ENCODE peak calls at places on chromosomes 11 and 22, in four cellular contexts. One of them, this sample, is unnamed.

GRCh38 chr11:33471541-33471940 is 214.4 kb downstream of the HIPK3 start:
- DNase-seq in ovary: no peak
- DNase-seq in CD8-positive, alpha-beta T cell: no peak
- DNase-seq in tibial nerve: no peak
- DNase-seq in this sample: no peak

GRCh38 chr11:115324569-115325432 is 179.4 kb downstream of the CADM1 start:
- DNase-seq in ovary: peak; percentile 7
- DNase-seq in CD8-positive, alpha-beta T cell: peak; percentile 1
- DNase-seq in tibial nerve: no peak
- DNase-seq in this sample: peak; percentile 40

GRCh38 chr11:125147280-125147679 is 17.3 kb upstream of the PKNOX2 start:
- DNase-seq in ovary: no peak
- DNase-seq in CD8-positive, alpha-beta T cell: no peak
- DNase-seq in tibial nerve: no peak
- DNase-seq in this sample: no peak

GRCh38 chr22:29971607-29972006 is 88.6 kb downstream of the MTMR3 start:
- DNase-seq in ovary: no peak
- DNase-seq in CD8-positive, alpha-beta T cell: no peak
- DNase-seq in tibial nerve: no peak
- DNase-seq in this sample: no peak

GRCh38 chr22:30472994-30473720 is 1.3 kb upstream of the SEC14L3 start:
- DNase-seq in ovary: no peak
- DNase-seq in CD8-positive, alpha-beta T cell: no peak
- DNase-seq in tibial nerve: no peak
- DNase-seq in this sample: no peak

GRCh38 chr22:49049691-49050090 is 778.0 kb downstream of the BRD1 start:
- DNase-seq in ovary: no peak
- DNase-seq in CD8-positive, alpha-beta T cell: no peak
- DNase-seq in tibial nerve: no peak
- DNase-seq in this sample: no peak

GRCh38 chr11:73223998-73224730 is 6.1 kb downstream of the P2RY2 start:
- DNase-seq in ovary: no peak
- DNase-seq in CD8-positive, alpha-beta T cell: no peak
- DNase-seq in tibial nerve: no peak
- DNase-seq in this sample: no peak

GRCh38 chr11:13446444-13446843 is 16.6 kb downstream of the BTBD10 start:
- DNase-seq in ovary: no peak
- DNase-seq in CD8-positive, alpha-beta T cell: no peak
- DNase-seq in tibial nerve: no peak
- DNase-seq in this sample: no peak

GRCh38 chr22:21698430-21699329 is 32.9 kb downstream of the PPIL2 start:
- DNase-seq in ovary: no peak
- DNase-seq in CD8-positive, alpha-beta T cell: no peak
- DNase-seq in tibial nerve: peak; percentile 63
- DNase-seq in this sample: peak; percentile 96

GRCh38 chr22:31344369-31345330 is 1.5 kb downstream of the PATZ1 start:
- DNase-seq in ovary: peak; percentile 47
- DNase-seq in CD8-positive, alpha-beta T cell: no peak
- DNase-seq in tibial nerve: peak; percentile 49
- DNase-seq in this sample: peak; percentile 50

GRCh38 chr22:20421507-20421874 is 16.1 kb downstream of the SCARF2 start:
- DNase-seq in ovary: no peak
- DNase-seq in CD8-positive, alpha-beta T cell: no peak
- DNase-seq in tibial nerve: no peak
- DNase-seq in this sample: no peak

GRCh38 chr11:82521427-82521826 is 212.2 kb downstream of the FAM181B start:
- DNase-seq in ovary: no peak
- DNase-seq in CD8-positive, alpha-beta T cell: no peak
- DNase-seq in tibial nerve: no peak
- DNase-seq in this sample: no peak

GRCh38 chr22:50014053-50014501 is 1.5 kb upstream of the IL17REL start:
- DNase-seq in ovary: no peak
- DNase-seq in CD8-positive, alpha-beta T cell: no peak
- DNase-seq in tibial nerve: no peak
- DNase-seq in this sample: no peak

GRCh38 chr22:44360686-44361381 is 48.1 kb upstream of the SHISAL1 start:
- DNase-seq in ovary: peak; percentile 57
- DNase-seq in CD8-positive, alpha-beta T cell: no peak
- DNase-seq in tibial nerve: no peak
- DNase-seq in this sample: no peak

GRCh38 chr11:27431808-27432207 is 40.8 kb downstream of the LGR4 start:
- DNase-seq in ovary: no peak
- DNase-seq in CD8-positive, alpha-beta T cell: no peak
- DNase-seq in tibial nerve: no peak
- DNase-seq in this sample: no peak

GRCh38 chr22:38246046-38246658 is 26.7 kb downstream of the TMEM184B start:
- DNase-seq in ovary: no peak
- DNase-seq in CD8-positive, alpha-beta T cell: no peak
- DNase-seq in tibial nerve: no peak
- DNase-seq in this sample: no peak

GRCh38 chr11:73344191-73344607 is 32.0 kb upstream of the RELT start:
- DNase-seq in ovary: no peak
- DNase-seq in CD8-positive, alpha-beta T cell: no peak
- DNase-seq in tibial nerve: no peak
- DNase-seq in this sample: peak; percentile 55

GRCh38 chr11:130318031-130318673 is 3.4 kb upstream of the ZBTB44 start:
- DNase-seq in ovary: no peak
- DNase-seq in CD8-positive, alpha-beta T cell: no peak
- DNase-seq in tibial nerve: no peak
- DNase-seq in this sample: no peak

GRCh38 chr11:77753230-77753629 is 67.3 kb downstream of the RSF1 start:
- DNase-seq in ovary: no peak
- DNase-seq in CD8-positive, alpha-beta T cell: no peak
- DNase-seq in tibial nerve: no peak
- DNase-seq in this sample: no peak

GRCh38 chr11:73384871-73385692 is 8.9 kb downstream of the RELT start:
- DNase-seq in ovary: no peak
- DNase-seq in CD8-positive, alpha-beta T cell: no peak
- DNase-seq in tibial nerve: no peak
- DNase-seq in this sample: no peak

GRCh38 chr11:106413222-106413621 is 335.8 kb downstream of the AASDHPPT start:
- DNase-seq in ovary: no peak
- DNase-seq in CD8-positive, alpha-beta T cell: no peak
- DNase-seq in tibial nerve: no peak
- DNase-seq in this sample: no peak

GRCh38 chr22:41847300-41847699 is 14.4 kb downstream of the SREBF2 start:
- DNase-seq in ovary: no peak
- DNase-seq in CD8-positive, alpha-beta T cell: no peak
- DNase-seq in tibial nerve: no peak
- DNase-seq in this sample: no peak

GRCh38 chr11:83948205-83948604 is 662.0 kb upstream of the CCDC90B start:
- DNase-seq in ovary: no peak
- DNase-seq in CD8-positive, alpha-beta T cell: no peak
- DNase-seq in tibial nerve: no peak
- DNase-seq in this sample: no peak

GRCh38 chr11:134145715-134146114 is 76.8 kb downstream of the JAM3 start:
- DNase-seq in ovary: no peak
- DNase-seq in CD8-positive, alpha-beta T cell: no peak
- DNase-seq in tibial nerve: no peak
- DNase-seq in this sample: no peak

GRCh38 chr22:48488149-48488551 is 1339.5 kb downstream of the BRD1 start:
- DNase-seq in ovary: no peak
- DNase-seq in CD8-positive, alpha-beta T cell: no peak
- DNase-seq in tibial nerve: no peak
- DNase-seq in this sample: no peak

GRCh38 chr11:36452231-36452630 is 57.8 kb downstream of the TRAF6 start:
- DNase-seq in ovary: no peak
- DNase-seq in CD8-positive, alpha-beta T cell: no peak
- DNase-seq in tibial nerve: no peak
- DNase-seq in this sample: no peak
- H3K4me1 ChIP-seq in ovary: peaks cover 28% of the 10 kb centered on the region
- H3K4me1 ChIP-seq in CD8-positive, alpha-beta T cell: peaks cover 38% of the 10 kb centered on the region
- H3K4me1 ChIP-seq in tibial nerve: peaks cover 37% of the 10 kb centered on the region
- H3K4me1 ChIP-seq in this sample: peaks cover 30% of the 10 kb centered on the region

GRCh38 chr11:67409781-67410368 is 5.6 kb upstream of the CARNS1 start:
- DNase-seq in ovary: no peak
- DNase-seq in CD8-positive, alpha-beta T cell: no peak
- DNase-seq in tibial nerve: no peak
- DNase-seq in this sample: peak; percentile 62
- H3K27ac ChIP-seq in ovary: no peak overlapping the region
- H3K27ac ChIP-seq in CD8-positive, alpha-beta T cell: peak overlapping the region; percentile 71
- H3K27ac ChIP-seq in tibial nerve: no peak overlapping the region
- H3K27ac ChIP-seq in this sample: no peak overlapping the region

GRCh38 chr11:69540118-69541000 is 58.9 kb downstream of the LINC01488 start:
- DNase-seq in ovary: no peak
- DNase-seq in CD8-positive, alpha-beta T cell: no peak
- DNase-seq in tibial nerve: no peak
- DNase-seq in this sample: peak; percentile 41
- TF ChIP-seq CTCF in ovary: no peak
- TF ChIP-seq CTCF in CD8-positive, alpha-beta T cell: no peak
- TF ChIP-seq CTCF in tibial nerve: no peak
- TF ChIP-seq CTCF in this sample: no peak

DNA sequence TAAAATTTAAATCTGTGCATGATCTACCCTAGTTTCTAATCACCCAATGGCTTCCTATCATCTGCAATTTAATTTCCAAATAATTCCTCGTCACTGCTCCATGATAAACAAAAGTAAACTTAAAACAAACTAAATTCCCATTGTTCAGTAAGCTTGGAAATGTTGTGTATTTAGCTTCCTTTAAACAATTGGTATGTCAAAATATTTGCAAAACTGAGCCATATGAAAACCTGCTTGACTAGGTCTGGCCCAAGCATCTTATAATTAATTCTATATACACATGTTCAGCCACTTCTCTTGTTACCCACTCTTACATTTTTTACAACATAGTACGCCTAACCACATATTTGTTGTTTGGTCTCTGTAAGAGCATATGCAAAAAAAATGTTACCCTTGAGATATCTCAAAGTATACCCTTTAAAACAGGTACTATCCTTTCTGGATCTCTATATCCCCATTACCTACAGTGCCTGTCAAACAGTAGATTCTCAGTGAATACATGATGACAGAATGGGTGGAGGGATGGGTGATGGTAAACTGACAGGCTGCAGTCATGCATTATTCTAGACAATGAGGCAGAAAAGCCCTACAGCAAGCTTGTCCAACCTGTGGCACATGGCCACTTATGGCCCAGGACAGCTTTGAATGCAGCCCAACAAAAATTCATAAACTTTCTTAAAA is 1277.9 kb upstream of the TENM4 start:
- DNase-seq in ovary: no peak
- DNase-seq in CD8-positive, alpha-beta T cell: no peak
- DNase-seq in tibial nerve: no peak
- DNase-seq in this sample: no peak
- H3K4me1 ChIP-seq in ovary: no peaks in the 10 kb centered on the region
- H3K4me1 ChIP-seq in CD8-positive, alpha-beta T cell: no peaks in the 10 kb centered on the region
- H3K4me1 ChIP-seq in tibial nerve: no peaks in the 10 kb centered on the region
- H3K4me1 ChIP-seq in this sample: no peaks in the 10 kb centered on the region

DNA sequence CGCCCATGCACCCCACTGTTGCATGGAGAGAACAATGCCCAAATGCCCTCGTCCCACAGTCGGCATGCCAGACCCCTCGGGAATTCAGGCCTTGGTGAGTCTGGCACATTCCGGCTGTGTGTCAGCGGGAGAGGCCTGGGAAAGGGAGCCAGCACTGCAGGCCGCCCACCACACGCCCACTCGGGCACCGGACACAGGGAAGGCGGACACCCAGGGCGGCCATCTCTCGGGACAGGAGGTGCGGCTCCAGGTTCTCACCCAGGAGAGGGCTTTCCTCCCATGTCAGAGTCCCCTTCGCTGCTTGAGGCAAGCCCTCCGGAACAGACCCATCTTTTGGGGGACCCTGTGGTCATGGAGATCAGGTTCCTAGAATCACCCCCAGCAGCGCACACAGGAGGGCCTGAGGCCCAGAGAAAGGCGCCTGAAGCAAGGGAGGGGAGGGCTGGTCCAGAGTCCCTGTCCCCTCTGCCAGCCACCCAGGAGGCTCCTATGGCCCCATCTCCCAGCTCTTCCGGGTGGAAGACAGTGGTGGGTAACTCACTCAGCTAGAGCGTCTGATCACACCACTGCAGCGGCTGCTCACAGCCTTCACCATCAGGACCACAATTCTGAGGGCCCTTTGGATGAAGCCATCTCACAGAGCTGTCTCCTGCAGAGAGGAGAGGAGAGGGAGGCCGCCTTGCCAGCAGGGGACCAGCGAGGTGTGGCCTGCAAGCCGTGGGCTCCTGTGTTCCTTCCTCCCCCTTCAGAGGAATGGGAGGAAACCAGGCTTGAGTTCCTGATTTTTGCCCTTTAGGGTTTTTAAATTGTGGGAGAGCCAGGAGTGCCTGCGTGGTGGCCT is 31.7 kb upstream of the KCNQ1OT1 start:
- DNase-seq in ovary: no peak
- DNase-seq in CD8-positive, alpha-beta T cell: no peak
- DNase-seq in tibial nerve: no peak
- DNase-seq in this sample: no peak
- H3K27ac ChIP-seq in ovary: no peak overlapping the region
- H3K27ac ChIP-seq in CD8-positive, alpha-beta T cell: no peak overlapping the region
- H3K27ac ChIP-seq in tibial nerve: peak overlapping the region; percentile 69
- H3K27ac ChIP-seq in this sample: no peak overlapping the region

DNA sequence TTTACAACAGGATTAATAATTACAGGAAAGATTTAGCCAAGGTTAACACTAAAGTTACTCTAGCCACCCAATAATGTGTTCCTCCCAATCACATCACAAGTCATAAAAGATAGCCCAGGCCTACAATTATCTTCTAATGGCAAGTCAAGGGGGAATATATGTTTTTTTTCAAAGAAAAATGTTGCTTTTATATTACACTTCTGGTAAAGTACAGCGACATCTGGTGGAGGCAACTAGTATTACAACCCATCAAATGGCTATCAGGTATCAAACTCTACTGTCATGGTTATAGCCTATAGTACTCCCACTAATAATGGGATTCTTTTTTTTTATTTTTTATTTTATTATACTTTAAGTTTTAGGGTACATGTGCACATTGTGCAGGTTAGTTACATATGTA is 71.8 kb downstream of the XRRA1 start:
- DNase-seq in ovary: no peak
- DNase-seq in CD8-positive, alpha-beta T cell: no peak
- DNase-seq in tibial nerve: no peak
- DNase-seq in this sample: no peak
- TF ChIP-seq CTCF in ovary: no peak
- TF ChIP-seq CTCF in CD8-positive, alpha-beta T cell: peak; percentile 35
- TF ChIP-seq CTCF in tibial nerve: no peak
- TF ChIP-seq CTCF in this sample: no peak

DNA sequence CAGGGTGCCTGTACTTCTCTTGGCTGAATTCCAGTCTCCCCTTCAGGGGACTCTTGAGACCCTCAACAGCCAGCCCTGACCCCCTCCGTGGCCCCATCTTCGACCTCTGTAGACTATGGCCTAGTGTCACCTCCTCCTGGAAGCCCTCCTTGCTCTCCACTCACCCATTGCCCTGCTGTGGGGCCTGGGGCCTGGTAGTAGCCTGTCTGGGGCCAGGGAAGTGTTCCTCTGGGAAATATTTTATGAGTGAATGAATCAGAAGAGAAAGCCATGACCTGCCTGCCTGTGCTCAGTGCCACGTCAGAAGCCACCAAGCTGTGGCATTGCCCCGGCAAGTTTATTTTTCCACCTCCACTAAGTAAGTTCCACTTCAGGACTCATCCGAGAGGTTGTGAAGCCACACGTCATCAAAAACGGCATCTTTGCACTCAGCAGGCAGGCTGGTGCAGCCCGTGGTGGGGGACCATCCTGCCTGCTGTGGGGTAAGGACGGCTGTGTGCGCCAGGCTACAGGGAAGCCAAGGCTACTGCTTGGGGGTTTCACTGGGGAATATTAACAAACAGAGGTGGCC is 59.6 kb upstream of the PPARA start:
- DNase-seq in ovary: no peak
- DNase-seq in CD8-positive, alpha-beta T cell: no peak
- DNase-seq in tibial nerve: peak; percentile 12
- DNase-seq in this sample: no peak
- H3K4me1 ChIP-seq in ovary: peaks cover 68% of the 10 kb centered on the region
- H3K4me1 ChIP-seq in CD8-positive, alpha-beta T cell: no peaks in the 10 kb centered on the region
- H3K4me1 ChIP-seq in tibial nerve: peaks cover 90% of the 10 kb centered on the region
- H3K4me1 ChIP-seq in this sample: peaks cover 85% of the 10 kb centered on the region